ENCODE peak calls at places on chromosomes 12 and 14, in nine cellular contexts. One of them, this sample, is unnamed.
A peak's percentile ranks its signal among the peaks of the same experiment; 100 is the strongest.

GRCh38 chr12:47807338-47807737 is 12.4 kb downstream of the HDAC7 start:
- ATAC-seq in activated naive CD4-positive, alpha-beta T cell treated with anti-CD3 and anti-CD28 coated beads, Interleukin-2, amount 50 U/mL, for 72 hours: no peak
- ATAC-seq in activated T-helper 17 cell treated with anti-CD3 and anti-CD28 coated beads, Interleukin-2, amount 50 U/mL, for 72 hours: no peak
- ATAC-seq in right cardiac atrium: no peak
- ATAC-seq in CD8-positive, alpha-beta T cell: no peak
- ATAC-seq in natural killer cell: no peak
- ATAC-seq in T-cell: no peak
- ATAC-seq in stimulated activated memory B cell treated with anti-CD40 and anti-IgM and Interleukin-4, amounts not matched to agents 10 μg/mL and 1 μg/mL and 100 μg/mL, for 72 hours: no peak
- ATAC-seq in GM23338: no peak
- ATAC-seq in this sample: no peak

GRCh38 chr14:20799955-20800544 is 2.6 kb downstream of the RNASE1 start:
- ATAC-seq in activated naive CD4-positive, alpha-beta T cell treated with anti-CD3 and anti-CD28 coated beads, Interleukin-2, amount 50 U/mL, for 72 hours: no peak
- ATAC-seq in activated T-helper 17 cell treated with anti-CD3 and anti-CD28 coated beads, Interleukin-2, amount 50 U/mL, for 72 hours: no peak
- ATAC-seq in right cardiac atrium: peak; percentile 81
- ATAC-seq in CD8-positive, alpha-beta T cell: no peak
- ATAC-seq in natural killer cell: peak; percentile 52
- ATAC-seq in T-cell: no peak
- ATAC-seq in stimulated activated memory B cell treated with anti-CD40 and anti-IgM and Interleukin-4, amounts not matched to agents 10 μg/mL and 1 μg/mL and 100 μg/mL, for 72 hours: peak; percentile 75
- ATAC-seq in GM23338: peak; percentile 68
- ATAC-seq in this sample: peak; percentile 44

GRCh38 chr14:34036319-34036761 is 85.5 kb upstream of the EGLN3 start:
- ATAC-seq in activated naive CD4-positive, alpha-beta T cell treated with anti-CD3 and anti-CD28 coated beads, Interleukin-2, amount 50 U/mL, for 72 hours: no peak
- ATAC-seq in activated T-helper 17 cell treated with anti-CD3 and anti-CD28 coated beads, Interleukin-2, amount 50 U/mL, for 72 hours: peak; percentile 32
- ATAC-seq in right cardiac atrium: peak; percentile 22
- ATAC-seq in CD8-positive, alpha-beta T cell: no peak
- ATAC-seq in natural killer cell: no peak
- ATAC-seq in T-cell: no peak
- ATAC-seq in stimulated activated memory B cell treated with anti-CD40 and anti-IgM and Interleukin-4, amounts not matched to agents 10 μg/mL and 1 μg/mL and 100 μg/mL, for 72 hours: no peak
- ATAC-seq in GM23338: no peak
- ATAC-seq in this sample: no peak

GRCh38 chr12:124171231-124171985 is 123.5 kb upstream of the RFLNA start:
- ATAC-seq in activated naive CD4-positive, alpha-beta T cell treated with anti-CD3 and anti-CD28 coated beads, Interleukin-2, amount 50 U/mL, for 72 hours: no peak
- ATAC-seq in activated T-helper 17 cell treated with anti-CD3 and anti-CD28 coated beads, Interleukin-2, amount 50 U/mL, for 72 hours: no peak
- ATAC-seq in right cardiac atrium: no peak
- ATAC-seq in CD8-positive, alpha-beta T cell: no peak
- ATAC-seq in natural killer cell: no peak
- ATAC-seq in T-cell: no peak
- ATAC-seq in stimulated activated memory B cell treated with anti-CD40 and anti-IgM and Interleukin-4, amounts not matched to agents 10 μg/mL and 1 μg/mL and 100 μg/mL, for 72 hours: peak; percentile 58
- ATAC-seq in GM23338: no peak
- ATAC-seq in this sample: no peak

GRCh38 chr14:80942158-80942738 is 710 bp upstream of the CEP128 start:
- ATAC-seq in activated naive CD4-positive, alpha-beta T cell treated with anti-CD3 and anti-CD28 coated beads, Interleukin-2, amount 50 U/mL, for 72 hours: peak; percentile 61
- ATAC-seq in activated T-helper 17 cell treated with anti-CD3 and anti-CD28 coated beads, Interleukin-2, amount 50 U/mL, for 72 hours: peak; percentile 46
- ATAC-seq in right cardiac atrium: no peak
- ATAC-seq in CD8-positive, alpha-beta T cell: peak; percentile 45
- ATAC-seq in natural killer cell: peak; percentile 19
- ATAC-seq in T-cell: peak; percentile 27
- ATAC-seq in stimulated activated memory B cell treated with anti-CD40 and anti-IgM and Interleukin-4, amounts not matched to agents 10 μg/mL and 1 μg/mL and 100 μg/mL, for 72 hours: peak; percentile 65
- ATAC-seq in GM23338: no peak
- ATAC-seq in this sample: peak; percentile 29

GRCh38 chr12:124915249-124916236 is 1.1 kb upstream of the UBC start:
- ATAC-seq in activated naive CD4-positive, alpha-beta T cell treated with anti-CD3 and anti-CD28 coated beads, Interleukin-2, amount 50 U/mL, for 72 hours: no peak
- ATAC-seq in activated T-helper 17 cell treated with anti-CD3 and anti-CD28 coated beads, Interleukin-2, amount 50 U/mL, for 72 hours: no peak
- ATAC-seq in right cardiac atrium: peak; percentile 7
- ATAC-seq in CD8-positive, alpha-beta T cell: no peak
- ATAC-seq in natural killer cell: no peak
- ATAC-seq in T-cell: no peak
- ATAC-seq in stimulated activated memory B cell treated with anti-CD40 and anti-IgM and Interleukin-4, amounts not matched to agents 10 μg/mL and 1 μg/mL and 100 μg/mL, for 72 hours: no peak
- ATAC-seq in GM23338: peak; percentile 10
- ATAC-seq in this sample: no peak

GRCh38 chr12:67589078-67589477 is 59.5 kb upstream of the DYRK2 start:
- ATAC-seq in activated naive CD4-positive, alpha-beta T cell treated with anti-CD3 and anti-CD28 coated beads, Interleukin-2, amount 50 U/mL, for 72 hours: no peak
- ATAC-seq in activated T-helper 17 cell treated with anti-CD3 and anti-CD28 coated beads, Interleukin-2, amount 50 U/mL, for 72 hours: no peak
- ATAC-seq in right cardiac atrium: peak; percentile 70
- ATAC-seq in CD8-positive, alpha-beta T cell: no peak
- ATAC-seq in natural killer cell: no peak
- ATAC-seq in T-cell: no peak
- ATAC-seq in stimulated activated memory B cell treated with anti-CD40 and anti-IgM and Interleukin-4, amounts not matched to agents 10 μg/mL and 1 μg/mL and 100 μg/mL, for 72 hours: no peak
- ATAC-seq in GM23338: no peak
- ATAC-seq in this sample: no peak

GRCh38 chr12:108457006-108457733 is 57.9 kb upstream of the FICD start:
- ATAC-seq in activated naive CD4-positive, alpha-beta T cell treated with anti-CD3 and anti-CD28 coated beads, Interleukin-2, amount 50 U/mL, for 72 hours: no peak
- ATAC-seq in activated T-helper 17 cell treated with anti-CD3 and anti-CD28 coated beads, Interleukin-2, amount 50 U/mL, for 72 hours: no peak
- ATAC-seq in right cardiac atrium: peak; percentile 80
- ATAC-seq in CD8-positive, alpha-beta T cell: no peak
- ATAC-seq in natural killer cell: peak; percentile 90
- ATAC-seq in T-cell: no peak
- ATAC-seq in stimulated activated memory B cell treated with anti-CD40 and anti-IgM and Interleukin-4, amounts not matched to agents 10 μg/mL and 1 μg/mL and 100 μg/mL, for 72 hours: no peak
- ATAC-seq in GM23338: peak; percentile 96
- ATAC-seq in this sample: peak; percentile 52

GRCh38 chr12:76614364-76614763 is 54.8 kb upstream of the OSBPL8 start:
- ATAC-seq in activated naive CD4-positive, alpha-beta T cell treated with anti-CD3 and anti-CD28 coated beads, Interleukin-2, amount 50 U/mL, for 72 hours: no peak
- ATAC-seq in activated T-helper 17 cell treated with anti-CD3 and anti-CD28 coated beads, Interleukin-2, amount 50 U/mL, for 72 hours: no peak
- ATAC-seq in right cardiac atrium: no peak
- ATAC-seq in CD8-positive, alpha-beta T cell: no peak
- ATAC-seq in natural killer cell: no peak
- ATAC-seq in T-cell: no peak
- ATAC-seq in stimulated activated memory B cell treated with anti-CD40 and anti-IgM and Interleukin-4, amounts not matched to agents 10 μg/mL and 1 μg/mL and 100 μg/mL, for 72 hours: no peak
- ATAC-seq in GM23338: no peak
- ATAC-seq in this sample: no peak

GRCh38 chr14:55572578-55572977 is 7.4 kb upstream of the KTN1 start:
- ATAC-seq in activated naive CD4-positive, alpha-beta T cell treated with anti-CD3 and anti-CD28 coated beads, Interleukin-2, amount 50 U/mL, for 72 hours: no peak
- ATAC-seq in activated T-helper 17 cell treated with anti-CD3 and anti-CD28 coated beads, Interleukin-2, amount 50 U/mL, for 72 hours: no peak
- ATAC-seq in right cardiac atrium: peak; percentile 54
- ATAC-seq in CD8-positive, alpha-beta T cell: no peak
- ATAC-seq in natural killer cell: no peak
- ATAC-seq in T-cell: no peak
- ATAC-seq in stimulated activated memory B cell treated with anti-CD40 and anti-IgM and Interleukin-4, amounts not matched to agents 10 μg/mL and 1 μg/mL and 100 μg/mL, for 72 hours: no peak
- ATAC-seq in GM23338: no peak
- ATAC-seq in this sample: no peak

GRCh38 chr14:67371247-67372148 is 11.4 kb downstream of the EIF2S1 start:
- ATAC-seq in activated naive CD4-positive, alpha-beta T cell treated with anti-CD3 and anti-CD28 coated beads, Interleukin-2, amount 50 U/mL, for 72 hours: no peak
- ATAC-seq in activated T-helper 17 cell treated with anti-CD3 and anti-CD28 coated beads, Interleukin-2, amount 50 U/mL, for 72 hours: peak; percentile 9
- ATAC-seq in right cardiac atrium: no peak
- ATAC-seq in CD8-positive, alpha-beta T cell: no peak
- ATAC-seq in natural killer cell: no peak
- ATAC-seq in T-cell: no peak
- ATAC-seq in stimulated activated memory B cell treated with anti-CD40 and anti-IgM and Interleukin-4, amounts not matched to agents 10 μg/mL and 1 μg/mL and 100 μg/mL, for 72 hours: no peak
- ATAC-seq in GM23338: no peak
- ATAC-seq in this sample: no peak

GRCh38 chr12:117837737-117838050 is 131.1 kb downstream of the KSR2 start:
- ATAC-seq in activated naive CD4-positive, alpha-beta T cell treated with anti-CD3 and anti-CD28 coated beads, Interleukin-2, amount 50 U/mL, for 72 hours: no peak
- ATAC-seq in activated T-helper 17 cell treated with anti-CD3 and anti-CD28 coated beads, Interleukin-2, amount 50 U/mL, for 72 hours: no peak
- ATAC-seq in right cardiac atrium: no peak
- ATAC-seq in CD8-positive, alpha-beta T cell: no peak
- ATAC-seq in natural killer cell: no peak
- ATAC-seq in T-cell: no peak
- ATAC-seq in stimulated activated memory B cell treated with anti-CD40 and anti-IgM and Interleukin-4, amounts not matched to agents 10 μg/mL and 1 μg/mL and 100 μg/mL, for 72 hours: no peak
- ATAC-seq in GM23338: no peak
- ATAC-seq in this sample: no peak

GRCh38 chr12:52050116-52050770 is 999 bp upstream of the NR4A1 start:
- ATAC-seq in activated naive CD4-positive, alpha-beta T cell treated with anti-CD3 and anti-CD28 coated beads, Interleukin-2, amount 50 U/mL, for 72 hours: no peak
- ATAC-seq in activated T-helper 17 cell treated with anti-CD3 and anti-CD28 coated beads, Interleukin-2, amount 50 U/mL, for 72 hours: no peak
- ATAC-seq in right cardiac atrium: no peak
- ATAC-seq in CD8-positive, alpha-beta T cell: no peak
- ATAC-seq in natural killer cell: peak; percentile 11
- ATAC-seq in T-cell: no peak
- ATAC-seq in stimulated activated memory B cell treated with anti-CD40 and anti-IgM and Interleukin-4, amounts not matched to agents 10 μg/mL and 1 μg/mL and 100 μg/mL, for 72 hours: no peak
- ATAC-seq in GM23338: peak; percentile 66
- ATAC-seq in this sample: no peak

GRCh38 chr14:51432302-51432948 is 192.4 kb downstream of the TMX1 start:
- ATAC-seq in activated naive CD4-positive, alpha-beta T cell treated with anti-CD3 and anti-CD28 coated beads, Interleukin-2, amount 50 U/mL, for 72 hours: no peak
- ATAC-seq in activated T-helper 17 cell treated with anti-CD3 and anti-CD28 coated beads, Interleukin-2, amount 50 U/mL, for 72 hours: no peak
- ATAC-seq in right cardiac atrium: no peak
- ATAC-seq in CD8-positive, alpha-beta T cell: no peak
- ATAC-seq in natural killer cell: no peak
- ATAC-seq in T-cell: no peak
- ATAC-seq in stimulated activated memory B cell treated with anti-CD40 and anti-IgM and Interleukin-4, amounts not matched to agents 10 μg/mL and 1 μg/mL and 100 μg/mL, for 72 hours: no peak
- ATAC-seq in GM23338: peak; percentile 45
- ATAC-seq in this sample: no peak